ENCODE peak calls at places on chromosomes 16 and 17, in ten cellular contexts. S, H, O, L, D, V, T, U, E and F are unnamed samples.

GRCh38 chr16:62406387-62406786 is 370.1 kb upstream of the CDH8 start:
- DNase-seq in S (no peak), E (no peak), U (no peak), H (no peak), D (no peak), T (no peak), V (no peak), O (no peak), L (no peak), F (no peak)

GRCh38 chr17:10370209-10370608 is 2.6 kb downstream of the MYH13 start:
- DNase-seq in D (no peak), U (no peak), V (no peak), E (no peak), S (no peak), O (no peak), H (no peak), L (no peak), T (no peak), F (no peak)

GRCh38 chr16:23424292-23424958 is 28.6 kb downstream of the COG7 start:
- DNase-seq in T (no peak), V (no peak), U (no peak), D (no peak), H (peak; percentile 93), O (no peak), L (no peak), E (no peak), S (peak; percentile 33), F (no peak)

GRCh38 chr16:67833035-67833417 is 9.1 kb upstream of the THAP11 start:
- DNase-seq in S (peak; percentile 80), E (no peak), H (peak; percentile 82), V (peak; percentile 71), T (no peak), O (no peak), U (no peak), D (no peak), L (peak; percentile 45), F (no peak)

GRCh38 chr17:82283208-82283749 is 9.8 kb upstream of the CSNK1D start:
- DNase-seq in U (no peak), S (peak; percentile 93), H (peak; percentile 82), L (peak; percentile 72), T (no peak), V (peak; percentile 52), O (no peak), D (no peak), E (no peak), F (no peak)

GRCh38 chr17:4533522-4534502 is 21.4 kb downstream of the MYBBP1A start:
- DNase-seq in V (no peak), L (no peak), E (no peak), O (no peak), H (no peak), S (no peak), U (peak; percentile 45), D (no peak), T (no peak), F (no peak)

GRCh38 chr17:73747221-73748002 is 103.2 kb upstream of the SDK2 start:
- DNase-seq in V (no peak), H (no peak), O (no peak), D (no peak), S (no peak), L (no peak), E (no peak), U (no peak), T (no peak), F (no peak)

GRCh38 chr16:73037845-73038570 is 9.9 kb downstream of the ZFHX3 start:
- DNase-seq in H (no peak), L (no peak), V (no peak), D (peak; percentile 9), U (no peak), T (no peak), O (no peak), E (no peak), S (no peak), F (no peak)

GRCh38 chr16:69329369-69330285 is 761 bp downstream of the PDF start:
- DNase-seq in U (no peak), V (no peak), D (no peak), L (peak; percentile 25), T (peak; percentile 90), O (peak; percentile 17), S (no peak), H (no peak), E (no peak), F (peak; percentile 7)

GRCh38 chr17:50841949-50842354 is 6.6 kb downstream of the WFIKKN2 start:
- DNase-seq in T (peak; percentile 62), U (peak; percentile 79), H (peak; percentile 48), S (peak; percentile 58), D (peak; percentile 59), V (peak; percentile 55), E (no peak), O (peak; percentile 75), L (peak; percentile 56), F (no peak)

GRCh38 chr16:19524866-19525723 is 1.4 kb downstream of the CCP110 start:
- DNase-seq in E (no peak), U (no peak), H (peak; percentile 77), O (no peak), L (peak; percentile 7), S (peak; percentile 2), V (no peak), T (no peak), D (no peak), F (no peak)

GRCh38 chr17:76598004-76598439 is 12.4 kb upstream of the ST6GALNAC2 start:
- DNase-seq in H (peak; percentile 72), V (no peak), L (no peak), T (peak; percentile 8), S (no peak), U (no peak), O (no peak), E (no peak), D (no peak), F (no peak)

DNA sequence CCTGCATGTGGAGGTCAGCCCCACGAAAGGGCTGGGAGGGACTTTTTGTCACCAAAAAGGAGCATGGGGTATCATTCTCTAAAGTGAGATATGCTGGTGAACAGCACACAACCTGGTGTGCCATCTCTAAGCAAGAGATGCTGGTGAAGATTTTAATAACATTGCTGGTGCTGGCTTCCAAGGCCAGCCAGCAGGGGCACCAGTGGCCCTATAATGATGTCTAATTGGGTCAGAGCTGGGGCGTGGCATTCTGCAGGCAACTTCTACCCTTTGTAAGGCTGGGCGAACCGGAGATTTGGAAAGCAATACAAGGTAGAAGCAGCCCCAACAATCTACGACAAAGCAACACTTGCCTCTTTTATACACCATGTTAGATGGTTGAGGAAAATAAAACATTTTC is 16.8 kb downstream of the SDR42E1 start:
- DNase-seq in V (no peak), D (no peak), L (no peak), T (no peak), O (no peak), H (no peak), E (no peak), S (no peak), U (no peak), F (no peak)
- TF ChIP-seq CTCF in V (peak; percentile 3), D (no peak), L (no peak), T (peak; percentile 17), O (no peak), H (peak; percentile 28), E (no peak), S (no peak), U (peak; percentile 28), F (no peak)

GRCh38 chr17:17680477-17681186 is 626 bp upstream of the RAI1 start:
- DNase-seq in V (no peak), T (no peak), E (no peak), H (no peak), S (no peak), O (no peak), L (no peak), U (no peak), D (no peak), F (no peak)

GRCh38 chr17:17682293-17682736 is 1.1 kb downstream of the RAI1 start:
- DNase-seq in U (peak; percentile 29), E (no peak), D (no peak), S (no peak), H (no peak), L (no peak), V (peak; percentile 50), T (no peak), O (peak; percentile 65), F (peak; percentile 71)

GRCh38 chr17:17682737-17683675 is 1.7 kb downstream of the RAI1 start:
- DNase-seq in L (peak; percentile 90), D (peak; percentile 42), V (peak; percentile 87), U (peak; percentile 61), O (peak; percentile 75), H (peak; percentile 43), T (no peak), E (peak; percentile 65), S (peak; percentile 91), F (peak; percentile 23)

GRCh38 chr17:17681187-17681743 is at the start of gene RAI1:
- DNase-seq in D (peak; percentile 64), H (peak; percentile 40), S (peak; percentile 79), L (peak; percentile 82), T (no peak), U (peak; percentile 72), V (peak; percentile 86), O (peak; percentile 82), E (no peak), F (peak; percentile 84)

DNA sequence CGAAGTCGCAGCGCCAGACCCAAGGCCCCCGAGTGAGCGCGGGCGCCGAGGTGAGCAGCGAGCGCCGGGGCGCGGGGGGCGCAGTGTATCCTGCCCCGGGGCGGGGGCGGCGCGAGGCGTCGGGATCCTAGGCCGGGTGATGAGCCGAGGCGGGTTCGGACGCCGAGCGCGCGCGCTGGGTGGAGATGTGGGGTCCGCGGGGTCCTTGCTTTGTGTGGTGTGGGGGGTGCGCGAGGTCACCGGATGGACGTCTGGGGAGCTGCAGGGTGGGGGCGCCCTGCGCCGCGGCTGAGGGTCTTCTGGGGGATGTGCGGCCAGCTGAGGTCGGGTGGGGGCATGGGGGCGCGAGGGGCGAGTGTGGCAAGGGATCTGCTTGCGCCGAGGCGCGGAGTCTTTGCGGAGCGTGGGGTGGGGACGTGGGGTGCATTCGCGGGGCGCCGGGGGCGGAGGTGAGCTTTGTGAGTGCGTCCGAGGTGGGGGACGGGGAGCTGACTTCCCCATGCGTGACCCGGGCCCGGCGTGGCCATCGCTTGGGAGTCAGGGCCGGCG is 560 bp downstream of the RAI1 start:
- DNase-seq in T (no peak), D (no peak), H (no peak), O (peak; percentile 55), U (peak; percentile 29), L (no peak), S (no peak), E (no peak), V (no peak), F (no peak)
- TF ChIP-seq CTCF in T (peak; percentile 19), D (no peak), H (no peak), O (no peak), U (no peak), L (no peak), S (no peak), E (no peak), V (no peak), F (no peak)

DNA sequence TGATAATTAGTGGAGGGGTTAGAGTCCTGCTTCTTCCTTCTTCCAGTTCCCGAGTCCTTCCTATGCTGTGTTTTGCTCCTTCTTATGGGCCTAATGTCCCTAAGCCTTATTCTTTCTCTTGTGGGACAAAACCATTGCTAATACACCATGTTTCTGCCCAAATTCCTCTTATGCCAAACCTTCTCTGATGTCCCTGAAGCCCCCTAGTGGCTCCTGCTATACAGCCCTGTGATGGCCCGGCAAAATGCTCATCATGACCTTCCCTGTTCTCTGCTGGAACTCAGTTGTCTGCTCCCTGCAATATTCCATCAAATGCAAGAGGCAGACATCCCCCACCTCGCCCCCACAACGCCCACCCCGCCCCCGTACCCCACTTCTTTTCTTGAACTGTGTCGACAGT is 171.6 kb downstream of the CDH11 start:
- DNase-seq in H (no peak), V (no peak), L (no peak), D (no peak), O (no peak), U (no peak), E (no peak), T (no peak), S (no peak), F (no peak)
- TF ChIP-seq CTCF in H (no peak), V (peak; percentile 36), L (peak; percentile 40), D (no peak), O (no peak), U (no peak), E (peak; percentile 38), T (peak; percentile 50), S (peak; percentile 21), F (no peak)

GRCh38 chr16:48433116-48433848 is 48.1 kb upstream of the SIAH1 start:
- DNase-seq in D (no peak), U (no peak), S (no peak), E (no peak), L (no peak), V (no peak), H (no peak), O (no peak), T (no peak), F (no peak)
- TF ChIP-seq CTCF in D (no peak), U (no peak), S (no peak), E (no peak), L (no peak), V (no peak), H (no peak), O (no peak), T (no peak), F (no peak)